ENCODE peak calls at places on chromosomes 3 and 15, in nine cellular contexts. One of them, this sample, is unnamed. For H3K9me3, the result is how much of the 10 kb centered on the place peaks cover.

GRCh38 chr15:56353740-56354139 is 11.5 kb upstream of the TEX9 start:
- DNase-seq in GM23248: peak
- DNase-seq in WERI-Rb-1: no peak
- DNase-seq in psoas muscle: no peak
- DNase-seq in stomach: no peak
- DNase-seq in adrenal gland: no peak
- DNase-seq in aorta: no peak
- DNase-seq in breast epithelium: no peak
- DNase-seq in kidney: no peak
- DNase-seq in this sample: no peak

GRCh38 chr3:119647177-119647576 is 13.2 kb downstream of the POPDC2 start:
- DNase-seq in GM23248: no peak
- DNase-seq in WERI-Rb-1: no peak
- DNase-seq in psoas muscle: no peak
- DNase-seq in stomach: no peak
- DNase-seq in adrenal gland: no peak
- DNase-seq in aorta: no peak
- DNase-seq in breast epithelium: no peak
- DNase-seq in kidney: no peak
- DNase-seq in this sample: no peak

GRCh38 chr15:63599401-63600000 is 2.3 kb downstream of the FBXL22 start:
- DNase-seq in GM23248: peak
- DNase-seq in WERI-Rb-1: peak
- DNase-seq in psoas muscle: peak
- DNase-seq in stomach: peak
- DNase-seq in adrenal gland: peak
- DNase-seq in aorta: peak
- DNase-seq in breast epithelium: peak
- DNase-seq in kidney: peak
- DNase-seq in this sample: peak

GRCh38 chr15:57510647-57511046 is 81.1 kb upstream of the MYZAP start:
- DNase-seq in GM23248: no peak
- DNase-seq in WERI-Rb-1: no peak
- DNase-seq in psoas muscle: no peak
- DNase-seq in stomach: peak
- DNase-seq in adrenal gland: no peak
- DNase-seq in aorta: no peak
- DNase-seq in breast epithelium: no peak
- DNase-seq in kidney: no peak
- DNase-seq in this sample: no peak

GRCh38 chr3:159951580-159951979 is 37.1 kb upstream of the IL12A start:
- DNase-seq in GM23248: no peak
- DNase-seq in WERI-Rb-1: no peak
- DNase-seq in psoas muscle: no peak
- DNase-seq in stomach: no peak
- DNase-seq in adrenal gland: no peak
- DNase-seq in aorta: no peak
- DNase-seq in breast epithelium: no peak
- DNase-seq in kidney: no peak
- DNase-seq in this sample: no peak

GRCh38 chr3:170977911-170978310 is 48.6 kb downstream of the SLC2A2 start:
- DNase-seq in GM23248: peak
- DNase-seq in WERI-Rb-1: no peak
- DNase-seq in psoas muscle: no peak
- DNase-seq in stomach: no peak
- DNase-seq in adrenal gland: no peak
- DNase-seq in aorta: no peak
- DNase-seq in breast epithelium: no peak
- DNase-seq in kidney: no peak
- DNase-seq in this sample: no peak

GRCh38 chr15:41233367-41233771 is 2.3 kb downstream of the CHP1 start:
- DNase-seq in GM23248: peak
- DNase-seq in WERI-Rb-1: no peak
- DNase-seq in psoas muscle: no peak
- DNase-seq in stomach: no peak
- DNase-seq in adrenal gland: peak
- DNase-seq in aorta: no peak
- DNase-seq in breast epithelium: no peak
- DNase-seq in kidney: no peak
- DNase-seq in this sample: no peak

GRCh38 chr3:30658328-30659052 is 52.1 kb downstream of the TGFBR2 start:
- DNase-seq in GM23248: peak
- DNase-seq in WERI-Rb-1: no peak
- DNase-seq in psoas muscle: no peak
- DNase-seq in stomach: no peak
- DNase-seq in adrenal gland: no peak
- DNase-seq in aorta: no peak
- DNase-seq in breast epithelium: no peak
- DNase-seq in kidney: no peak
- DNase-seq in this sample: no peak

GRCh38 chr3:37627951-37628620 is 233.6 kb upstream of the CTDSPL start:
- DNase-seq in GM23248: no peak
- DNase-seq in WERI-Rb-1: no peak
- DNase-seq in psoas muscle: no peak
- DNase-seq in stomach: no peak
- DNase-seq in adrenal gland: no peak
- DNase-seq in aorta: no peak
- DNase-seq in breast epithelium: no peak
- DNase-seq in kidney: no peak
- DNase-seq in this sample: no peak

GRCh38 chr3:54427951-54428871 is 305.9 kb downstream of the CACNA2D3 start:
- DNase-seq in GM23248: peak
- DNase-seq in WERI-Rb-1: peak
- DNase-seq in psoas muscle: peak
- DNase-seq in stomach: peak
- DNase-seq in adrenal gland: peak
- DNase-seq in aorta: no peak
- DNase-seq in breast epithelium: no peak
- DNase-seq in kidney: no peak
- DNase-seq in this sample: peak

GRCh38 chr3:25007974-25008658 is 419.9 kb upstream of the RARB start:
- DNase-seq in GM23248: no peak
- DNase-seq in WERI-Rb-1: no peak
- DNase-seq in psoas muscle: no peak
- DNase-seq in stomach: no peak
- DNase-seq in adrenal gland: no peak
- DNase-seq in aorta: no peak
- DNase-seq in breast epithelium: no peak
- DNase-seq in kidney: no peak
- DNase-seq in this sample: no peak

GRCh38 chr3:32816439-32817194 is 1.2 kb upstream of the TRIM71 start:
- DNase-seq in GM23248: peak
- DNase-seq in WERI-Rb-1: no peak
- DNase-seq in psoas muscle: no peak
- DNase-seq in stomach: no peak
- DNase-seq in adrenal gland: no peak
- DNase-seq in aorta: peak
- DNase-seq in breast epithelium: no peak
- DNase-seq in kidney: peak
- DNase-seq in this sample: peak

GRCh38 chr15:52960283-52960682 is 170.1 kb upstream of the ONECUT1 start:
- DNase-seq in GM23248: no peak
- DNase-seq in WERI-Rb-1: no peak
- DNase-seq in psoas muscle: no peak
- DNase-seq in stomach: no peak
- DNase-seq in adrenal gland: no peak
- DNase-seq in aorta: no peak
- DNase-seq in breast epithelium: no peak
- DNase-seq in kidney: no peak
- DNase-seq in this sample: no peak

GRCh38 chr3:64266065-64266874 is 41.0 kb upstream of the PRICKLE2 start:
- DNase-seq in GM23248: peak
- DNase-seq in WERI-Rb-1: no peak
- DNase-seq in psoas muscle: no peak
- DNase-seq in stomach: no peak
- DNase-seq in adrenal gland: peak
- DNase-seq in aorta: no peak
- DNase-seq in breast epithelium: no peak
- DNase-seq in kidney: no peak
- DNase-seq in this sample: peak

GRCh38 chr3:77102916-77103769 is 63.2 kb downstream of the ROBO2 start:
- DNase-seq in GM23248: peak
- DNase-seq in WERI-Rb-1: no peak
- DNase-seq in psoas muscle: no peak
- DNase-seq in stomach: no peak
- DNase-seq in adrenal gland: no peak
- DNase-seq in aorta: no peak
- DNase-seq in breast epithelium: no peak
- DNase-seq in kidney: no peak
- DNase-seq in this sample: no peak

GRCh38 chr15:70494861-70495571 is 268.3 kb downstream of the UACA start:
- DNase-seq in GM23248: peak
- DNase-seq in WERI-Rb-1: peak
- DNase-seq in psoas muscle: no peak
- DNase-seq in stomach: no peak
- DNase-seq in adrenal gland: no peak
- DNase-seq in aorta: no peak
- DNase-seq in breast epithelium: no peak
- DNase-seq in kidney: no peak
- DNase-seq in this sample: peak

DNA sequence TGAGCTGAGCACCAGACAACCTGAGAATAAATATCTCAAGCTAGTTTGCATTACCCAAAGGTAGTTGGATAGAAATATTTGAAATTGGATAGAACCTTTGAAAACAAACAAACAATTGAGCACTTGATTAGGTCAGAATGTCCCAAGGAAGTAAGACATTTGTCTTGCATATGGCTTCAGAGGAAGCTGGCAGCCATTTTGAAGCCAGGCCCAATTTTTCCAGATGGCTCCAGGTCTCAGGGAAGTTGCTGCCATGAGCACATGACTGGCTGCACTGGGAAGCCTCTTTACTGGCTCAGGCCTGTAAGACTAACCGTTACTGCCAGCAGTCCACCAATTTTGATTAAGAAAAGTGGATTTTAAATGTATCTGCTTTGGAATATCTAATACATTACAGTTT is 448.9 kb upstream of the DPH6 start:
- DNase-seq in GM23248: no peak
- DNase-seq in WERI-Rb-1: no peak
- DNase-seq in psoas muscle: no peak
- DNase-seq in stomach: no peak
- DNase-seq in adrenal gland: no peak
- DNase-seq in aorta: no peak
- DNase-seq in breast epithelium: no peak
- DNase-seq in kidney: no peak
- DNase-seq in this sample: no peak
- H3K9me3 ChIP-seq in GM23248: under half
- H3K9me3 ChIP-seq in WERI-Rb-1: under half
- H3K9me3 ChIP-seq in psoas muscle: under half
- H3K9me3 ChIP-seq in stomach: under half
- H3K9me3 ChIP-seq in adrenal gland: under half
- H3K9me3 ChIP-seq in aorta: under half
- H3K9me3 ChIP-seq in breast epithelium: under half
- H3K9me3 ChIP-seq in kidney: under half
- H3K9me3 ChIP-seq in this sample: under half

GRCh38 chr3:129015388-129016105 is 14.4 kb downstream of the EFCC1 start:
- DNase-seq in GM23248: peak
- DNase-seq in WERI-Rb-1: no peak
- DNase-seq in psoas muscle: peak
- DNase-seq in stomach: no peak
- DNase-seq in adrenal gland: peak
- DNase-seq in aorta: peak
- DNase-seq in breast epithelium: no peak
- DNase-seq in kidney: peak
- DNase-seq in this sample: no peak
- H3K27ac ChIP-seq in GM23248: no peak
- H3K27ac ChIP-seq in WERI-Rb-1: no peak
- H3K27ac ChIP-seq in psoas muscle: peak
- H3K27ac ChIP-seq in stomach: peak
- H3K27ac ChIP-seq in adrenal gland: no peak
- H3K27ac ChIP-seq in aorta: no peak
- H3K27ac ChIP-seq in breast epithelium: peak
- H3K27ac ChIP-seq in kidney: peak
- H3K27ac ChIP-seq in this sample: no peak

GRCh38 chr15:26518885-26519284 is 254.0 kb downstream of the GABRB3 start:
- DNase-seq in GM23248: no peak
- DNase-seq in WERI-Rb-1: no peak
- DNase-seq in psoas muscle: no peak
- DNase-seq in stomach: no peak
- DNase-seq in adrenal gland: no peak
- DNase-seq in aorta: no peak
- DNase-seq in breast epithelium: no peak
- DNase-seq in kidney: no peak
- DNase-seq in this sample: no peak

GRCh38 chr15:26521142-26521541 is 251.7 kb downstream of the GABRB3 start:
- DNase-seq in GM23248: no peak
- DNase-seq in WERI-Rb-1: no peak
- DNase-seq in psoas muscle: no peak
- DNase-seq in stomach: no peak
- DNase-seq in adrenal gland: no peak
- DNase-seq in aorta: no peak
- DNase-seq in breast epithelium: no peak
- DNase-seq in kidney: no peak
- DNase-seq in this sample: no peak

DNA sequence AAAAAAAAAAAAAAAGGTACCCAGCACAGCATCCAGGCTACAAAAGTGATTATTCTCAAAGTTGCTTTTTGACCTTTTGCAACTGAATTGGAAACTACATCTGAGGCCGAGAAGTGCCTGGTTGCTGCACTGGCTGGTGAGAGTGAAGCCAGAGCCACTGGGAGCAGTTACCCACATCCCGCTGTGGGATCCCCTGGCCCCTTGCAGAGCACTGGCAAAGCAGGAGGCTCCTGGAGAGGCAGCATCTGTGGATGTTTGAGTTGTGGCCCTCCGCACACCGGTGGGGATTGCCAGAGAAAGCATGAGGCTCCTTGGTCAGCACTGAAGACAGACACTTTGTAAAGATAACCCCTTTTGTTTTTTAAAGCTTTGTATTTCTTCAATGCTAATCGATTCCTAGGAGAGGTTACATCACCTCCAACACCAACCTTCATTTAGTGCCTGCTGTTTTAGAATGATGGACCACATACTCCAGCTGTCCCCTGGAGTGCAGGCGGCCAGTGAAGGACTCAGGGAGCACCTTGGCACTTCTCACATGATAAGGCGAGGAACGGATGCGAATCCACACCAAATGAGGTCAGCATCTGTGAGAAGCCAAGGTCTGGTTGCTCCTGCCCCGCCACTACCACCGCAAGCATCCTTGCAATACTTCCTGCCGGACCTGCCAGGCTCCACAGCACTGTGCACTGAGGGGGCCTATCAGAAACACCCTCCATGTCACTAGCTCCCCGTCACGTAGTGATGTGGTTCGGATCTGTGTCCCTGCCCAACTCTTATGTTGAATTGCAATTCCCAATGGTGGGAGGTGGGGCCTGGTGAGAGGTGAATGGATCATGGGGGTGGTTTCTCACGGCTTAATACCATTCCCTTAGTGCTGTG is 256.5 kb downstream of the GABRB3 start:
- DNase-seq in GM23248: no peak
- DNase-seq in WERI-Rb-1: no peak
- DNase-seq in psoas muscle: no peak
- DNase-seq in stomach: no peak
- DNase-seq in adrenal gland: no peak
- DNase-seq in aorta: no peak
- DNase-seq in breast epithelium: no peak
- DNase-seq in kidney: no peak
- DNase-seq in this sample: no peak
- H3K9me3 ChIP-seq in GM23248: under half
- H3K9me3 ChIP-seq in WERI-Rb-1: under half
- H3K9me3 ChIP-seq in psoas muscle: under half
- H3K9me3 ChIP-seq in stomach: under half
- H3K9me3 ChIP-seq in adrenal gland: under half
- H3K9me3 ChIP-seq in aorta: under half
- H3K9me3 ChIP-seq in breast epithelium: under half
- H3K9me3 ChIP-seq in kidney: under half
- H3K9me3 ChIP-seq in this sample: under half

GRCh38 chr3:62376906-62377865 is 3.8 kb upstream of the FEZF2 start:
- DNase-seq in GM23248: no peak
- DNase-seq in WERI-Rb-1: no peak
- DNase-seq in psoas muscle: no peak
- DNase-seq in stomach: no peak
- DNase-seq in adrenal gland: no peak
- DNase-seq in aorta: no peak
- DNase-seq in breast epithelium: no peak
- DNase-seq in kidney: no peak
- DNase-seq in this sample: no peak
- H3K27ac ChIP-seq in GM23248: no peak
- H3K27ac ChIP-seq in WERI-Rb-1: no peak
- H3K27ac ChIP-seq in psoas muscle: no peak
- H3K27ac ChIP-seq in stomach: no peak
- H3K27ac ChIP-seq in adrenal gland: no peak
- H3K27ac ChIP-seq in aorta: no peak
- H3K27ac ChIP-seq in breast epithelium: no peak
- H3K27ac ChIP-seq in kidney: no peak
- H3K27ac ChIP-seq in this sample: no peak